ENCODE peak calls at places on chromosomes 5 and 9, in nine cellular contexts. B is PC-9, C is adrenal gland, U is ascending aorta, E is osteoblast, L is mesendoderm, F is BJ, I is stomach, G is colonic mucosa. J is an unnamed sample. For H3K27me3, the result is how much of the 10 kb centered on the place peaks cover.

GRCh38 chr5:53397141-53397794 is 83.2 kb upstream of the FST start:
- DNase-seq in B (no peak), C (no peak), U (no peak), E (no peak), L (peak), F (no peak), I (no peak), G (no peak), J (no peak)

GRCh38 chr9:99189887-99190596 is 31.7 kb downstream of the ALG2 start:
- DNase-seq in B (no peak), C (no peak), U (no peak), E (no peak), L (no peak), F (no peak), I (no peak), G (no peak), J (no peak)

GRCh38 chr5:79806741-79807140 is 117.1 kb downstream of the CMYA5 start:
- DNase-seq in B (no peak), C (no peak), U (no peak), E (no peak), L (peak), F (no peak), I (no peak), G (no peak), J (no peak)

GRCh38 chr5:176658817-176659216 is 11.5 kb downstream of the TSPAN17 start:
- DNase-seq in B (no peak), C (no peak), U (no peak), E (peak), L (no peak), F (no peak), I (peak), G (peak), J (no peak)

GRCh38 chr5:158549306-158549705 is 550.4 kb downstream of the EBF1 start:
- DNase-seq in B (no peak), C (no peak), U (no peak), E (no peak), L (no peak), F (no peak), I (no peak), G (no peak), J (no peak)

GRCh38 chr9:74645007-74645639 is 148.0 kb downstream of the RORB start:
- DNase-seq in B (no peak), C (no peak), U (no peak), E (no peak), L (peak), F (no peak), I (no peak), G (no peak), J (no peak)

GRCh38 chr9:16203735-16204573 is 651.1 kb downstream of the CCDC171 start:
- DNase-seq in B (no peak), C (no peak), U (no peak), E (no peak), L (no peak), F (no peak), I (no peak), G (no peak), J (no peak)

GRCh38 chr5:38265546-38266179 is 7.3 kb downstream of the EGFLAM start:
- DNase-seq in B (peak), C (peak), U (no peak), E (peak), L (peak), F (no peak), I (peak), G (peak), J (peak)

GRCh38 chr5:14161825-14162556 is 18.8 kb downstream of the TRIO start:
- DNase-seq in B (no peak), C (no peak), U (no peak), E (no peak), L (no peak), F (no peak), I (no peak), G (no peak), J (no peak)

DNA sequence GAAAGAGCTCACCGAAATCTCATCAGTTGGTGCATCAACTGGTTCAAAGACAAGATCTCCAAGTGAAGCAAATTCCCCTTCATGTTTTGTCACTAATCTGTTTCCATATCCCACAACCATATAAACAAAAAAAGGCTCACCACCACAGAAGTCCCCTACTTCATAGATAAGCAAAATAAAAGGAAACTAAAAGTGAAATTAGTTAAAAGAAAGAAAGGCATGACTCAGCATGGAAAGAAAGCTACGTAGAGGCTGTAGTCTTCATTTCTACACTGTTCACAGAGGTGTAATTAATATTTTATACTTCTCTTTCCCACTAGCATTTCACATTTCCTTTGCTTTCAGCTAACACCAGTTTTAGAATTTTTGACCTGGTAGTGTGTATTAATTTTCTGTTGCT is 208.0 kb downstream of the CYLC2 start:
- DNase-seq in B (no peak), C (no peak), U (no peak), E (no peak), L (no peak), F (no peak), I (no peak), G (no peak), J (no peak)
- H3K27me3 ChIP-seq in B (under half), C (under half), U (under half), E (under half), L (under half), F (under half), I (under half), G (under half), J (under half)

DNA sequence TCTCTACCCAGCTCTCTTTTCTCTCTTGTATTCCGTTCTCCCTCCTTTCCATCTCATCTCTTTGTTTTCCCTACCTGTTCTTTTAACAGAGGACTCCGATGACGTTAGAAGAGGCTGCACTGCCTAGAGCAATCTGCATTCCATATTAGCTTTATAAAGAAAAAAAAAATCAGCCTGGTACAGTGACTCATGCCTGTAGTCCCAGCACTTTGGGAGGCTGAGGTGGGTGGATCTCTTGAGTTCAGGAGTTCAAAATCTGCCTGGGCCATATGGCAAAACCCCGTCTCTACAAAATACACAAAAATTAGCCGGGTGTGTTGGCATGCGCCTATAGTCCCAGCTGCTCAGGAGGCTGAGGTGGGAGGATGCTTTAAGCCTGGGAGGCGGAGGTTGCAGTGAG is 49.0 kb downstream of the DAPK1 start:
- DNase-seq in B (peak), C (peak), U (no peak), E (no peak), L (no peak), F (no peak), I (no peak), G (no peak), J (no peak)
- H3K27me3 ChIP-seq in B (under half), C (under half), U (under half), E (under half), L (under half), F (under half), I (under half), G (under half), J (under half)

GRCh38 chr5:170077526-170077925 is 28.2 kb upstream of the FOXI1 start:
- DNase-seq in B (no peak), C (peak), U (no peak), E (no peak), L (no peak), F (no peak), I (no peak), G (no peak), J (no peak)

GRCh38 chr5:170078931-170079330 is 26.8 kb upstream of the FOXI1 start:
- DNase-seq in B (no peak), C (peak), U (peak), E (no peak), L (no peak), F (no peak), I (no peak), G (no peak), J (no peak)

GRCh38 chr5:170076211-170076610 is 29.5 kb upstream of the FOXI1 start:
- DNase-seq in B (no peak), C (no peak), U (no peak), E (no peak), L (no peak), F (no peak), I (no peak), G (no peak), J (no peak)

GRCh38 chr5:170078458-170078857 is 27.2 kb upstream of the FOXI1 start:
- DNase-seq in B (no peak), C (peak), U (no peak), E (no peak), L (no peak), F (no peak), I (no peak), G (no peak), J (no peak)

GRCh38 chr5:170076707-170077106 is 29.0 kb upstream of the FOXI1 start:
- DNase-seq in B (no peak), C (no peak), U (no peak), E (no peak), L (no peak), F (no peak), I (no peak), G (no peak), J (no peak)
- H3K27me3 ChIP-seq in B (under half), C (under half), U (under half), E (under half), L (under half), F (under half), I (under half), G (under half), J (under half)

DNA sequence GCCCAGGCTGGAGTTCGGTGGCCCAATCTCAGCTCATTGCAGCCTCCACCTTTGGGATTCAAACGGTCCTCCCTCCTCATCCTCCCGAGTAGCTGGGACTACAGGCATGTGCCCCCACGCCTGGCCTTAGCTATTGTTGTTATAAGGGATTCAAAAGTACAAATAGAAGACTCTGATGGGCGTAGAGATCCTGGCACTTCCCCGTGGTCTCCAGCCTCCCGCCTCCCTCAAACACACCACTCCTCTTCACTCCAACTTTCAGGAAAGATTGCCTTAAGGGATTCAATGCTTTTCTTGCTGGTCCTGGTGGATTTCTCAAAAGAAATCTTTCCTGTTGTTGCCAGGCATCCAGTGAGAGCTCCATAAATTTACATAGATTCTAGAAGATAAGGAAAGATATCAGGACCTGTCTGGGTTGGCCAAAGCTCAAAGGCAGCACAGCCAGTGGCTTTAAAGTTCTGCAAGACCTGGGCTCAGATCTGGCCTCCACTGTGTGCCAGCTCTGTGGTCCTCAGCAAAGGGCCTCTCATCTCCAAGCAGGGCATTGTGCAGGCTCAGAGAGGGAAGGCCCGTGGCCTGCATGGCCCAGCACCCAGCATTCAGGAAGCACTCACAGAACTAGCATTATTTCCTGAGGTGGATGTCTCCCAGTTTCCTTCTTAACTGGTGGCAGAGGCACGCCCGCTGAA is 1.1 kb downstream of the AIF1L start:
- DNase-seq in B (no peak), C (no peak), U (no peak), E (peak), L (peak), F (no peak), I (no peak), G (no peak), J (no peak)
- H3K27me3 ChIP-seq in B (under half), C (under half), U (under half), E (under half), L (under half), F (under half), I (half or more), G (under half), J (under half)

GRCh38 chr9:84673806-84674205 is 4.3 kb downstream of the NTRK2 start:
- DNase-seq in B (no peak), C (no peak), U (no peak), E (no peak), L (no peak), F (no peak), I (no peak), G (no peak), J (no peak)

GRCh38 chr9:84669293-84670105 is at the start of gene NTRK2:
- DNase-seq in B (no peak), C (no peak), U (peak), E (peak), L (peak), F (peak), I (no peak), G (peak), J (no peak)

GRCh38 chr9:84670801-84671153 is 1.2 kb downstream of the NTRK2 start:
- DNase-seq in B (no peak), C (no peak), U (no peak), E (no peak), L (no peak), F (no peak), I (no peak), G (no peak), J (no peak)

GRCh38 chr9:84670106-84670800 is 724 bp downstream of the NTRK2 start:
- DNase-seq in B (no peak), C (no peak), U (peak), E (peak), L (peak), F (no peak), I (no peak), G (no peak), J (no peak)

GRCh38 chr9:84671651-84672467 is 2.3 kb downstream of the NTRK2 start:
- DNase-seq in B (no peak), C (no peak), U (no peak), E (no peak), L (peak), F (no peak), I (no peak), G (no peak), J (no peak)
- H3K27me3 ChIP-seq in B (under half), C (under half), U (under half), E (under half), L (under half), F (under half), I (half or more), G (under half), J (under half)

GRCh38 chr9:97852399-97853055 is 499 bp upstream of the FOXE1 start:
- DNase-seq in B (no peak), C (no peak), U (no peak), E (peak), L (no peak), F (no peak), I (no peak), G (no peak), J (no peak)
- H3K27me3 ChIP-seq in B (under half), C (half or more), U (under half), E (half or more), L (half or more), F (half or more), I (half or more), G (half or more), J (under half)

DNA sequence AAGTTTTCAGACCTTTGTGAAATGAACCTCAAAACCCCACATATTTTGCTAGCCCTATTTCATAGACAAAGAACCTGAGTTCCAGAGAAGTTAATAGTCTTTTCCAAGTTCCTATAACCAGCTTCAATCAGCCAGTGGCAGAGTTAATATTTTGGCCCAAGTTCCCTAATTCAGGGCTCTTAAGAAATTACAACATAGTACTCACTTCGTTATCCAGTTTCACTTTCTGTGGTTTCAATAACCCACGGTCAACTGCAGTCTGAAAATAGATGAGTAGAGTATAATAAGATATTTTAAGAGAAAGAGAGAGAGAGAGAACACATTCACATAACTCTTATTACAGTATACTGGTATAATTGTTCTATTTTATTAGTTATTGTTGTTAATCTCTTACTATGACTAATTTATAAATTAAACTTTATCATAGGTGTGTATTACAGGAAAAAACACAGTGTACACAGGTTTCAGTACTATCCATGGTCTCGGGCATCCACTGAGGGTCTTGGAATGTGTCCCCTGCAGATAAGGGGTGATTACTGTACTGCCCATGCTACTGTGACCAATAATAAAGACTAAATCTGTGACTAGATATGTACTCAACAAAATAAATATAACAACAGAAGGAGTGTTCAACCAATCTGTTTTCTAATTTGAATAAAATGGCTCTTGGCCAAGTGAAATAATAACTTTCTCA is 9.3 kb upstream of the MYOT start:
- DNase-seq in B (no peak), C (no peak), U (no peak), E (no peak), L (no peak), F (no peak), I (no peak), G (no peak), J (no peak)
- H3K27me3 ChIP-seq in B (under half), C (under half), U (under half), E (under half), L (under half), F (under half), I (under half), G (under half), J (under half)